ENCODE peak calls at places on chromosome 13, in ten cellular contexts. N is endodermal cell, D is left ventricle myocardium inferior, F is foreskin fibroblast, M is GM12865, G is aorta, J is brain microvascular endothelial cell, T is neuronal stem cell, X is trophoblast cell, U is iPS DF 6.9. S is an unnamed sample.

GRCh38 chr13:112710855-112711527 is 21.2 kb downstream of the ATP11A start:
- DNase-seq in N (no peak), D (peak), F (no peak), M (no peak), G (peak), J (no peak), T (no peak), X (no peak), U (no peak), S (no peak)

GRCh38 chr13:92896842-92897241 is 329.8 kb upstream of the GPC6 start:
- DNase-seq in N (peak), D (no peak), F (peak), M (peak), G (no peak), J (peak), T (peak), X (peak), U (no peak), S (no peak)

GRCh38 chr13:105991622-105992254 is 543.7 kb downstream of the EFNB2 start:
- DNase-seq in N (no peak), D (no peak), F (peak), M (no peak), G (no peak), J (peak), T (no peak), X (peak), U (no peak), S (no peak)

GRCh38 chr13:25977671-25978070 is 74.1 kb downstream of the SHISA2 start:
- DNase-seq in N (no peak), D (no peak), F (no peak), M (no peak), G (no peak), J (no peak), T (no peak), X (no peak), U (no peak), S (no peak)

GRCh38 chr13:91346848-91347211 is 657 bp upstream of the MIR17HG start:
- DNase-seq in N (no peak), D (no peak), F (peak), M (peak), G (no peak), J (no peak), T (peak), X (peak), U (no peak), S (peak)

GRCh38 chr13:43143591-43143990 is 120.2 kb downstream of the DNAJC15 start:
- DNase-seq in N (no peak), D (no peak), F (no peak), M (no peak), G (no peak), J (no peak), T (no peak), X (peak), U (no peak), S (no peak)

GRCh38 chr13:53066411-53066810 is 37.8 kb downstream of the OLFM4 start:
- DNase-seq in N (no peak), D (no peak), F (no peak), M (no peak), G (no peak), J (no peak), T (no peak), X (no peak), U (no peak), S (no peak)

GRCh38 chr13:38537026-38537425 is 149.9 kb upstream of the FREM2 start:
- DNase-seq in N (no peak), D (no peak), F (no peak), M (no peak), G (no peak), J (no peak), T (no peak), X (no peak), U (no peak), S (no peak)

GRCh38 chr13:72199640-72200039 is 332.6 kb upstream of the DACH1 start:
- DNase-seq in N (no peak), D (no peak), F (no peak), M (no peak), G (no peak), J (no peak), T (no peak), X (no peak), U (no peak), S (no peak)

GRCh38 chr13:100269837-100270236 is 180.9 kb downstream of the PCCA start:
- DNase-seq in N (no peak), D (peak), F (peak), M (no peak), G (peak), J (peak), T (no peak), X (no peak), U (no peak), S (peak)

GRCh38 chr13:101545521-101545920 is 93.0 kb downstream of the ITGBL1 start:
- DNase-seq in N (no peak), D (no peak), F (peak), M (no peak), G (no peak), J (peak), T (no peak), X (no peak), U (no peak), S (no peak)

GRCh38 chr13:101576452-101576851 is 124.0 kb downstream of the ITGBL1 start:
- DNase-seq in N (no peak), D (no peak), F (peak), M (no peak), G (no peak), J (peak), T (no peak), X (no peak), U (no peak), S (no peak)

GRCh38 chr13:112065867-112066623 is 904 bp upstream of the SOX1 start:
- DNase-seq in N (peak), D (no peak), F (no peak), M (no peak), G (no peak), J (no peak), T (no peak), X (no peak), U (no peak), S (no peak)

GRCh38 chr13:75445717-75446529 is 36.0 kb downstream of the TBC1D4 start:
- DNase-seq in N (no peak), D (no peak), F (peak), M (no peak), G (no peak), J (peak), T (no peak), X (peak), U (no peak), S (no peak)
- H3K4me3 ChIP-seq in N (no peak), D (peak), F (no peak), M (no peak), G (no peak), J (no peak), T (no peak), X (no peak), U (no peak), S (no peak)

DNA sequence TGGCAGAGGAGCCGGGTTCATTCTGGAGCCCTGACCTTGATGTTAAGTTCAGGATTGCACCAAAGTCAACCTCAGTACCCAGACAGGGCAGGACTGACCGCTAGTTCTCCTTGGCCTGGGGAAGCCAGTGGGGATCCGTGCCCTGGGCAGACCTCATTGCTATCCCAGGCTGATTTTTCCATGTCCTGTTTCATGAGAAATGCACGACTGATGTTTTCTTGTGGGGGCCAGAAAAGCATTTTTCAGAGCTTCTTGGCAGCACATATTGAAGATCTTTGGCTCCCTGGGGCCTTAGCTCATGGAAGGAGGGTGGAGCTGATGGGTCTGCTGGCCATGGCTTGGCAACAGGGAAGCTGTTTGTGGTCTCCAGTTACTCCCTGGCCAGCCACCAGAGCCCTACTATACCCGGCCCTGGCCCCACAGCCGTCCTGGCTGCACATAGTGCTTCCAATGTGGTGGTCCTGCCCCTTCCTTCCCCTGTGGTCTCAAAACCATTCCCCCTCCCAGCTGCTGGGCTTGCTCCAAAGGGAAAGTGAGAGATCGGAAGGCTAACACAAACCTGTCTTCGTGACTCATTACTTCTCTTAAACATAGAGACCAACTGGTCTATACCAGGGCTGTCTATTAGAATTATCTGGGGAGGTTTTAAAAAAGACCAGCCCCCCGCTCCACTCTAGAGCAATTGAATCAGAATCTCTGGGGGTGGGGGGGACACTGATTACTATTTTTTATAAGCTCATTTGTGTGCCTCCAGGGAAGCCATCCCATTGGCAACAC is 11.3 kb downstream of the IL17D start:
- DNase-seq in N (no peak), D (peak), F (peak), M (no peak), G (peak), J (peak), T (no peak), X (no peak), U (no peak), S (no peak)
- H3K4me3 ChIP-seq in N (no peak), D (peak), F (no peak), M (no peak), G (no peak), J (no peak), T (no peak), X (no peak), U (no peak), S (no peak)

GRCh38 chr13:32737679-32738078 is 151.4 kb downstream of the PDS5B start:
- DNase-seq in N (no peak), D (no peak), F (no peak), M (no peak), G (no peak), J (no peak), T (no peak), X (no peak), U (no peak), S (no peak)

GRCh38 chr13:32736648-32737047 is 150.4 kb downstream of the PDS5B start:
- DNase-seq in N (no peak), D (no peak), F (no peak), M (no peak), G (no peak), J (no peak), T (no peak), X (no peak), U (no peak), S (no peak)

GRCh38 chr13:32735859-32736258 is 149.6 kb downstream of the PDS5B start:
- DNase-seq in N (no peak), D (no peak), F (no peak), M (no peak), G (no peak), J (no peak), T (no peak), X (no peak), U (no peak), S (no peak)

GRCh38 chr13:32734511-32734910 is 148.3 kb downstream of the PDS5B start:
- DNase-seq in N (no peak), D (no peak), F (peak), M (no peak), G (no peak), J (peak), T (no peak), X (no peak), U (no peak), S (no peak)

GRCh38 chr13:32737111-32737571 is 150.9 kb downstream of the PDS5B start:
- DNase-seq in N (no peak), D (no peak), F (no peak), M (peak), G (no peak), J (no peak), T (no peak), X (no peak), U (no peak), S (no peak)
- H3K4me3 ChIP-seq in N (no peak), D (peak), F (peak), M (peak), G (peak), J (no peak), T (no peak), X (no peak), U (no peak), S (peak)

GRCh38 chr13:109707044-109707794 is 79.2 kb downstream of the IRS2 start:
- DNase-seq in N (no peak), D (no peak), F (no peak), M (no peak), G (no peak), J (no peak), T (no peak), X (no peak), U (no peak), S (peak)
- H3K4me3 ChIP-seq in N (no peak), D (no peak), F (no peak), M (no peak), G (no peak), J (no peak), T (no peak), X (no peak), U (no peak), S (no peak)